ENCODE peak calls at places on chromosomes 12 and 14, in five cellular contexts. D, Z, N, V and L are unnamed samples.

GRCh38 chr14:96136361-96136760 is 68.3 kb upstream of the BDKRB2 start:
- DNase-seq in Z (no peak), D (peak; percentile 11), V (no peak), N (peak; percentile 73), L (no peak)

GRCh38 chr14:55094630-55095157 is 34.4 kb upstream of the LGALS3 start:
- DNase-seq in D (no peak), V (peak; percentile 49), N (no peak), Z (no peak), L (peak; percentile 26)

GRCh38 chr12:16349132-16349463 is 1.7 kb downstream of the MGST1 start:
- DNase-seq in V (peak; percentile 76), D (no peak), Z (no peak), N (peak; percentile 89), L (peak; percentile 87)

GRCh38 chr12:104873374-104873773 is 84.7 kb downstream of the SLC41A2 start:
- DNase-seq in Z (no peak), N (no peak), D (no peak), V (no peak), L (no peak)

GRCh38 chr12:27332407-27333310 is at the start of gene BMAL2:
- DNase-seq in D (peak; percentile 33), N (no peak), V (peak; percentile 69), Z (peak; percentile 60), L (no peak)

GRCh38 chr12:128507470-128507869 is 240.5 kb downstream of the TMEM132C start:
- DNase-seq in Z (no peak), V (no peak), N (no peak), D (no peak), L (no peak)

GRCh38 chr12:11991604-11992003 is 79.1 kb upstream of the BCL2L14 start:
- DNase-seq in Z (no peak), V (peak; percentile 59), N (no peak), D (no peak), L (peak; percentile 46)

GRCh38 chr12:108630481-108631207 is 3.0 kb downstream of the SELPLG start:
- DNase-seq in V (no peak), Z (no peak), D (no peak), N (no peak), L (peak; percentile 83)

GRCh38 chr12:91717804-91718203 is 427.8 kb downstream of the BTG1 start:
- DNase-seq in V (no peak), N (no peak), Z (no peak), D (no peak), L (no peak)

GRCh38 chr14:53814371-53814770 is 142.3 kb downstream of the BMP4 start:
- DNase-seq in D (no peak), Z (no peak), V (no peak), N (peak; percentile 25), L (peak; percentile 41)